ENCODE peak calls at places on chromosomes 2 and 18, in seven cellular contexts. One of them, this sample, is unnamed.

GRCh38 chr2:9178905-9179571 is 27.6 kb upstream of the ASAP2 start:
- DNase-seq in neural progenitor cell: no peak
- DNase-seq in tibial artery: peak; percentile 79
- DNase-seq in aorta: peak; percentile 83
- DNase-seq in naive thymus-derived CD4-positive, alpha-beta T cell: no peak
- DNase-seq in ascending aorta: peak; percentile 91
- DNase-seq in fibroblast of lung: peak; percentile 90
- DNase-seq in this sample: no peak

GRCh38 chr2:207504513-207505171 is 25.1 kb upstream of the CREB1 start:
- DNase-seq in naive thymus-derived CD4-positive, alpha-beta T cell: no peak
- DNase-seq in fibroblast of lung: peak; percentile 83
- DNase-seq in neural progenitor cell: peak; percentile 60
- DNase-seq in tibial artery: no peak
- DNase-seq in ascending aorta: no peak
- DNase-seq in aorta: no peak
- DNase-seq in this sample: no peak

GRCh38 chr2:202337133-202337532 is 39.0 kb upstream of the BMPR2 start:
- DNase-seq in ascending aorta: peak; percentile 28
- DNase-seq in neural progenitor cell: no peak
- DNase-seq in naive thymus-derived CD4-positive, alpha-beta T cell: no peak
- DNase-seq in fibroblast of lung: no peak
- DNase-seq in tibial artery: no peak
- DNase-seq in aorta: no peak
- DNase-seq in this sample: no peak

GRCh38 chr18:77250926-77251729 is 1.5 kb downstream of the GALR1 start:
- DNase-seq in ascending aorta: no peak
- DNase-seq in aorta: no peak
- DNase-seq in neural progenitor cell: peak; percentile 73
- DNase-seq in tibial artery: no peak
- DNase-seq in fibroblast of lung: peak; percentile 14
- DNase-seq in naive thymus-derived CD4-positive, alpha-beta T cell: no peak
- DNase-seq in this sample: peak; percentile 12

GRCh38 chr2:158600155-158600802 is 143.5 kb downstream of the PKP4 start:
- DNase-seq in ascending aorta: peak; percentile 82
- DNase-seq in tibial artery: peak; percentile 43
- DNase-seq in fibroblast of lung: peak; percentile 94
- DNase-seq in neural progenitor cell: no peak
- DNase-seq in aorta: peak; percentile 79
- DNase-seq in naive thymus-derived CD4-positive, alpha-beta T cell: no peak
- DNase-seq in this sample: no peak

GRCh38 chr18:54717673-54718435 is 110.4 kb upstream of the RAB27B start:
- DNase-seq in ascending aorta: no peak
- DNase-seq in naive thymus-derived CD4-positive, alpha-beta T cell: no peak
- DNase-seq in neural progenitor cell: peak; percentile 71
- DNase-seq in fibroblast of lung: no peak
- DNase-seq in aorta: no peak
- DNase-seq in tibial artery: no peak
- DNase-seq in this sample: peak; percentile 44

GRCh38 chr2:16129716-16130540 is 189.6 kb downstream of the MYCN start:
- DNase-seq in neural progenitor cell: no peak
- DNase-seq in aorta: no peak
- DNase-seq in tibial artery: no peak
- DNase-seq in fibroblast of lung: no peak
- DNase-seq in naive thymus-derived CD4-positive, alpha-beta T cell: no peak
- DNase-seq in ascending aorta: no peak
- DNase-seq in this sample: peak; percentile 96

GRCh38 chr2:195477248-195477995 is 179.6 kb upstream of the SLC39A10 start:
- DNase-seq in aorta: no peak
- DNase-seq in naive thymus-derived CD4-positive, alpha-beta T cell: no peak
- DNase-seq in fibroblast of lung: peak; percentile 82
- DNase-seq in neural progenitor cell: no peak
- DNase-seq in ascending aorta: no peak
- DNase-seq in tibial artery: no peak
- DNase-seq in this sample: no peak

GRCh38 chr2:205170399-205170798 is 511.9 kb upstream of the NRP2 start:
- DNase-seq in aorta: no peak
- DNase-seq in fibroblast of lung: no peak
- DNase-seq in tibial artery: no peak
- DNase-seq in neural progenitor cell: no peak
- DNase-seq in ascending aorta: no peak
- DNase-seq in naive thymus-derived CD4-positive, alpha-beta T cell: no peak
- DNase-seq in this sample: peak; percentile 47

GRCh38 chr2:128301501-128301966 is 17.1 kb downstream of the HS6ST1 start:
- DNase-seq in neural progenitor cell: no peak
- DNase-seq in tibial artery: no peak
- DNase-seq in fibroblast of lung: peak; percentile 94
- DNase-seq in aorta: peak; percentile 89
- DNase-seq in naive thymus-derived CD4-positive, alpha-beta T cell: no peak
- DNase-seq in ascending aorta: peak; percentile 85
- DNase-seq in this sample: no peak

GRCh38 chr2:223697921-223698645 is 95.9 kb upstream of the SCG2 start:
- DNase-seq in fibroblast of lung: peak; percentile 30
- DNase-seq in aorta: no peak
- DNase-seq in tibial artery: no peak
- DNase-seq in naive thymus-derived CD4-positive, alpha-beta T cell: no peak
- DNase-seq in ascending aorta: no peak
- DNase-seq in neural progenitor cell: no peak
- DNase-seq in this sample: no peak

GRCh38 chr2:28509361-28509760 is 13.5 kb downstream of the PLB1 start:
- DNase-seq in tibial artery: no peak
- DNase-seq in naive thymus-derived CD4-positive, alpha-beta T cell: no peak
- DNase-seq in aorta: no peak
- DNase-seq in fibroblast of lung: no peak
- DNase-seq in ascending aorta: no peak
- DNase-seq in neural progenitor cell: no peak
- DNase-seq in this sample: no peak

GRCh38 chr2:99543247-99543646 is 53.4 kb upstream of the REV1 start:
- DNase-seq in aorta: no peak
- DNase-seq in fibroblast of lung: no peak
- DNase-seq in ascending aorta: no peak
- DNase-seq in naive thymus-derived CD4-positive, alpha-beta T cell: no peak
- DNase-seq in neural progenitor cell: no peak
- DNase-seq in tibial artery: no peak
- DNase-seq in this sample: no peak

GRCh38 chr2:46977899-46978298 is 62.3 kb upstream of the MCFD2 start:
- DNase-seq in neural progenitor cell: no peak
- DNase-seq in fibroblast of lung: no peak
- DNase-seq in tibial artery: no peak
- DNase-seq in naive thymus-derived CD4-positive, alpha-beta T cell: no peak
- DNase-seq in aorta: no peak
- DNase-seq in ascending aorta: no peak
- DNase-seq in this sample: no peak

GRCh38 chr2:152054593-152054992 is 44.3 kb downstream of the CACNB4 start:
- DNase-seq in ascending aorta: no peak
- DNase-seq in naive thymus-derived CD4-positive, alpha-beta T cell: no peak
- DNase-seq in aorta: no peak
- DNase-seq in tibial artery: no peak
- DNase-seq in fibroblast of lung: peak; percentile 61
- DNase-seq in neural progenitor cell: no peak
- DNase-seq in this sample: no peak

GRCh38 chr2:29000481-29000880 is 19.4 kb downstream of the TOGARAM2 start:
- DNase-seq in neural progenitor cell: no peak
- DNase-seq in tibial artery: peak; percentile 71
- DNase-seq in naive thymus-derived CD4-positive, alpha-beta T cell: peak; percentile 54
- DNase-seq in ascending aorta: peak; percentile 72
- DNase-seq in fibroblast of lung: no peak
- DNase-seq in aorta: no peak
- DNase-seq in this sample: no peak

GRCh38 chr2:191894681-191895147 is 47.8 kb upstream of the CAVIN2 start:
- DNase-seq in tibial artery: no peak
- DNase-seq in ascending aorta: no peak
- DNase-seq in aorta: no peak
- DNase-seq in naive thymus-derived CD4-positive, alpha-beta T cell: no peak
- DNase-seq in fibroblast of lung: peak; percentile 87
- DNase-seq in neural progenitor cell: no peak
- DNase-seq in this sample: no peak

GRCh38 chr2:7007488-7007845 is 90.3 kb downstream of the RNF144A start:
- DNase-seq in neural progenitor cell: no peak
- DNase-seq in fibroblast of lung: no peak
- DNase-seq in tibial artery: no peak
- DNase-seq in aorta: no peak
- DNase-seq in ascending aorta: no peak
- DNase-seq in naive thymus-derived CD4-positive, alpha-beta T cell: no peak
- DNase-seq in this sample: no peak

GRCh38 chr2:101883860-101884259 is 107.9 kb upstream of the IL1R2 start:
- DNase-seq in tibial artery: no peak
- DNase-seq in fibroblast of lung: peak; percentile 79
- DNase-seq in naive thymus-derived CD4-positive, alpha-beta T cell: no peak
- DNase-seq in aorta: no peak
- DNase-seq in ascending aorta: no peak
- DNase-seq in neural progenitor cell: peak; percentile 54
- DNase-seq in this sample: peak; percentile 10

GRCh38 chr18:67417864-67418523 is 98.5 kb downstream of the DSEL start:
- DNase-seq in neural progenitor cell: no peak
- DNase-seq in aorta: no peak
- DNase-seq in ascending aorta: no peak
- DNase-seq in naive thymus-derived CD4-positive, alpha-beta T cell: peak; percentile 16
- DNase-seq in tibial artery: no peak
- DNase-seq in fibroblast of lung: peak; percentile 66
- DNase-seq in this sample: no peak

GRCh38 chr2:148874868-148875341 is at the start of gene KIF5C:
- DNase-seq in fibroblast of lung: peak; percentile 77
- DNase-seq in naive thymus-derived CD4-positive, alpha-beta T cell: peak; percentile 67
- DNase-seq in aorta: peak; percentile 94
- DNase-seq in ascending aorta: peak; percentile 87
- DNase-seq in neural progenitor cell: peak; percentile 96
- DNase-seq in tibial artery: peak; percentile 57
- DNase-seq in this sample: peak; percentile 89

GRCh38 chr2:40096360-40096759 is 317.3 kb upstream of the THUMPD2 start:
- DNase-seq in neural progenitor cell: no peak
- DNase-seq in aorta: no peak
- DNase-seq in tibial artery: no peak
- DNase-seq in fibroblast of lung: peak; percentile 65
- DNase-seq in naive thymus-derived CD4-positive, alpha-beta T cell: no peak
- DNase-seq in ascending aorta: no peak
- DNase-seq in this sample: no peak

GRCh38 chr2:154886316-154886715 is 187.8 kb downstream of the KCNJ3 start:
- DNase-seq in aorta: no peak
- DNase-seq in tibial artery: no peak
- DNase-seq in fibroblast of lung: no peak
- DNase-seq in ascending aorta: no peak
- DNase-seq in neural progenitor cell: no peak
- DNase-seq in naive thymus-derived CD4-positive, alpha-beta T cell: no peak
- DNase-seq in this sample: no peak

DNA sequence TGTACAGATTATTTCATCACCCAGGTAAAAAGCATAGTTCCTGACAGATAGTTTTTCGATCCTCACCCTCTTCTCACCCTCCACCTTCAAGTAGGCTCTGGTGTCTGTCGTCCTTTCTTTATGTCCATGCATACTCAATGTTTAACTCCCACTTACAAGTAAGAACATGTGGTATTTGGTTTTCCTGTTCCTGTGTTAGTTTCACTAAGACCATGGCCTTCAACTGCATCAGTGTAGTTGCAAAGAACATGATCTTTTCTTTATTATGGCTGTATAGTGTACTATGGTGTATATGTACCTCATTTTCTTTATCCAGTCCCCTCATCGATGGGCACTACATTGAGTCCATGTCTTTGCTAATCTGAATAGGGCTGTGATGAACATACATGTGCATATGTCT is 184.2 kb downstream of the KCNJ3 start:
- DNase-seq in tibial artery: no peak
- DNase-seq in aorta: no peak
- DNase-seq in neural progenitor cell: no peak
- DNase-seq in naive thymus-derived CD4-positive, alpha-beta T cell: no peak
- DNase-seq in ascending aorta: no peak
- DNase-seq in fibroblast of lung: no peak
- DNase-seq in this sample: no peak
- H3K9me3 ChIP-seq in tibial artery: no peaks in the 10 kb centered on the region
- H3K9me3 ChIP-seq in aorta: peaks cover 2% of the 10 kb centered on the region
- H3K9me3 ChIP-seq in neural progenitor cell: no peaks in the 10 kb centered on the region
- H3K9me3 ChIP-seq in naive thymus-derived CD4-positive, alpha-beta T cell: no peaks in the 10 kb centered on the region
- H3K9me3 ChIP-seq in ascending aorta: no peaks in the 10 kb centered on the region
- H3K9me3 ChIP-seq in fibroblast of lung: no peaks in the 10 kb centered on the region
- H3K9me3 ChIP-seq in this sample: no peaks in the 10 kb centered on the region

DNA sequence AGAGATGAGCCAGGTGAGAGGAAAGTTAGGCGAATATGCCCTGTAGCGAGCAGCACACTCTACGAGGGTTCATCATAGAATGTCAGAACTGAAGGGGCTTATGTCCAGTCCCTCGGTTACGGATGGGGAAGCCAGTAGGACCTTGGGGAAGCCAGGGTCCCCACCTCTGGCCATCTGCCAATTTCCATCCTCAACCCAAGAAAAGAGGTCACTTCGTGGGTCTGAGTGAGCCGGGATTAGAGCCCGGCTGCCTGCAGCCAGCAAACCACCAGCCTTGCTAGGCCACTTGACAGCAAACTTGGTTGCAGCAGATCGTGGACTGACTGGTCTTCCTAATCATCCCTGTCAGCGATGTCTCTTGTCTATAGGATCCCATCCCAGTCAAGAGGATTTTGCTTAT is 11.4 kb downstream of the CIB4 start:
- DNase-seq in tibial artery: no peak
- DNase-seq in fibroblast of lung: no peak
- DNase-seq in aorta: peak; percentile 37
- DNase-seq in ascending aorta: no peak
- DNase-seq in neural progenitor cell: no peak
- DNase-seq in naive thymus-derived CD4-positive, alpha-beta T cell: no peak
- DNase-seq in this sample: no peak
- H3K27me3 ChIP-seq in tibial artery: peaks cover 6% of the 10 kb centered on the region
- H3K27me3 ChIP-seq in fibroblast of lung: peaks cover 3% of the 10 kb centered on the region
- H3K27me3 ChIP-seq in aorta: no peaks in the 10 kb centered on the region
- H3K27me3 ChIP-seq in ascending aorta: no peaks in the 10 kb centered on the region
- H3K27me3 ChIP-seq in neural progenitor cell: no peaks in the 10 kb centered on the region
- H3K27me3 ChIP-seq in naive thymus-derived CD4-positive, alpha-beta T cell: no peaks in the 10 kb centered on the region
- H3K27me3 ChIP-seq in this sample: no peaks in the 10 kb centered on the region

DNA sequence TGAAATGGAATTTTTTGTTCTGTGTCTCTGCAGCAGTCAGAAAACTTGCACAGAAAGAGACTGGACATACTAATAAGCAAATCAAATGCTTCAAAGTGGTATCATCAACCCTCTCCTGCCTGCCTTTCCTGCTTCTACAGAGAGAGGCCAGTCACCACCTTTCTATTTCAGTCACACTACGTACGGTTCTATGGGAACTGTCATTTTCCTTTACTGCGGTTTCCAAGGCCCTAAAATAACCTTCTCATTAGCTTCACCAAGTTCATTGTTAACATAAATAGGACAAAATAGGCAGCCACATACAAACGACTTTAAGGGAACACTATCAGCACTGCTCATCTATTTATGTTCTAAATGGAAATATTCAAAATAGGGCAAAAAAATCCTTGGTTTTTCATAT is 86.6 kb downstream of the METTL8 start:
- DNase-seq in tibial artery: no peak
- DNase-seq in ascending aorta: no peak
- DNase-seq in fibroblast of lung: no peak
- DNase-seq in aorta: no peak
- DNase-seq in naive thymus-derived CD4-positive, alpha-beta T cell: no peak
- DNase-seq in neural progenitor cell: no peak
- DNase-seq in this sample: no peak
- H3K4me3 ChIP-seq in tibial artery: no peak overlapping the region
- H3K4me3 ChIP-seq in ascending aorta: no peak overlapping the region
- H3K4me3 ChIP-seq in fibroblast of lung: no peak overlapping the region
- H3K4me3 ChIP-seq in aorta: no peak overlapping the region
- H3K4me3 ChIP-seq in naive thymus-derived CD4-positive, alpha-beta T cell: no peak overlapping the region
- H3K4me3 ChIP-seq in neural progenitor cell: no peak overlapping the region
- H3K4me3 ChIP-seq in this sample: no peak overlapping the region

DNA sequence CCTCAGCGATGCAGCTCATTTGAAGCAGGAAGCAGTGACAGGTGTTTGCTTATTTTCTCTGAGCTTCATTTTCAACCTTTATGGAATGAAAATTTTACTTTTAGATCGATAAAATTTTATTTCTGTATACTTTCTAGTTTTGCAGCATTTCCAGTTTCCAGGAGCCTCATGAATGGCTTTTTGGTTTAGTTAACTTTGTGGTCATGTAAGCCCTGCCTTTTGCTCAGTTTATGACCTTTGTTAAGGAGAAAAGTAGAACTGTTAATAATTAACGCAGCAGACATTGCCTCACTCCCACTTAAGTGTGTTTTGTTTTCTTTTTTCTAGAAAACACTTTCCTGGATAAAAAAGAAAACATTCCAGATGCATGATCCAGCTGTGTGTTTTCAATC is 4.4 kb upstream of the FARP2 start:
- DNase-seq in naive thymus-derived CD4-positive, alpha-beta T cell: no peak
- DNase-seq in fibroblast of lung: no peak
- DNase-seq in aorta: no peak
- DNase-seq in tibial artery: no peak
- DNase-seq in neural progenitor cell: no peak
- DNase-seq in ascending aorta: no peak
- DNase-seq in this sample: no peak
- H3K9me3 ChIP-seq in naive thymus-derived CD4-positive, alpha-beta T cell: no peaks in the 10 kb centered on the region
- H3K9me3 ChIP-seq in fibroblast of lung: no peaks in the 10 kb centered on the region
- H3K9me3 ChIP-seq in aorta: no peaks in the 10 kb centered on the region
- H3K9me3 ChIP-seq in tibial artery: no peaks in the 10 kb centered on the region
- H3K9me3 ChIP-seq in neural progenitor cell: no peaks in the 10 kb centered on the region
- H3K9me3 ChIP-seq in ascending aorta: no peaks in the 10 kb centered on the region
- H3K9me3 ChIP-seq in this sample: no peaks in the 10 kb centered on the region